ENCODE peak calls at places on chromosomes 13 and 19, in six cellular contexts. V is SJSA1, E is NB4, S is SK-N-SH, T is fibroblast of pulmonary artery, J is fibroblast of lung. C is an unnamed sample.

GRCh38 chr19:2549701-2550191 is 73.8 kb downstream of the GADD45B start:
- DNase-seq in S (no peak), J (peak), T (peak), V (peak), E (peak), C (no peak)

GRCh38 chr19:58021541-58022282 is 12.1 kb upstream of the ZSCAN1 start:
- DNase-seq in J (peak), E (peak), S (peak), V (no peak), T (peak), C (peak)

GRCh38 chr13:74867460-74867859 is 614.5 kb downstream of the TBC1D4 start:
- DNase-seq in J (peak), V (no peak), E (no peak), T (peak), S (no peak), C (peak)

GRCh38 chr19:6925801-6926751 is 38.7 kb downstream of the ADGRE1 start:
- DNase-seq in E (peak), T (no peak), J (no peak), S (no peak), V (no peak), C (no peak)

GRCh38 chr13:75345191-75345590 is 136.8 kb downstream of the TBC1D4 start:
- DNase-seq in J (peak), V (no peak), S (no peak), T (peak), E (no peak), C (no peak)

GRCh38 chr19:57850553-57851017 is 926 bp downstream of the ZNF587 start:
- DNase-seq in V (no peak), S (peak), E (no peak), T (peak), J (peak), C (peak)

GRCh38 chr19:1608414-1609391 is 3.4 kb upstream of the UQCR11 start:
- DNase-seq in J (no peak), V (no peak), S (peak), E (no peak), T (no peak), C (no peak)

GRCh38 chr13:25752957-25753540 is 298.8 kb downstream of the SHISA2 start:
- DNase-seq in E (peak), V (peak), S (no peak), J (peak), T (peak), C (peak)

GRCh38 chr13:41541142-41541938 is 84.0 kb downstream of the RGCC start:
- DNase-seq in J (no peak), V (no peak), T (no peak), E (no peak), S (no peak), C (no peak)

GRCh38 chr19:30167976-30168635 is 204.1 kb upstream of the ZNF536 start:
- DNase-seq in T (no peak), J (no peak), S (no peak), E (no peak), V (no peak), C (no peak)

GRCh38 chr13:110524484-110525254 is 36.9 kb downstream of the RAB20 start:
- DNase-seq in J (no peak), V (no peak), S (peak), E (peak), T (no peak), C (no peak)

GRCh38 chr19:3245050-3245449 is 20.6 kb downstream of the CELF5 start:
- DNase-seq in E (no peak), T (no peak), J (no peak), V (no peak), S (no peak), C (no peak)

GRCh38 chr19:28737021-28737525 is 475.9 kb downstream of the UQCRFS1 start:
- DNase-seq in V (no peak), J (peak), S (no peak), T (peak), E (peak), C (peak)

GRCh38 chr13:54415753-54416366 is 1387.2 kb downstream of the OLFM4 start:
- DNase-seq in S (no peak), V (no peak), E (no peak), T (no peak), J (no peak), C (no peak)

GRCh38 chr19:2118438-2118837 is 21.7 kb downstream of the IZUMO4 start:
- DNase-seq in V (no peak), E (no peak), T (no peak), S (no peak), J (no peak), C (no peak)

GRCh38 chr13:41463823-41464602 is 6.7 kb downstream of the RGCC start:
- DNase-seq in V (no peak), S (no peak), J (no peak), E (no peak), T (no peak), C (no peak)

GRCh38 chr19:7729831-7730285 is 2.1 kb downstream of the CLEC4G start:
- DNase-seq in T (no peak), E (no peak), S (no peak), V (no peak), J (no peak), C (no peak)

GRCh38 chr13:67916650-67917049 is 686.5 kb upstream of the PCDH9 start:
- DNase-seq in S (no peak), E (no peak), V (no peak), T (no peak), J (no peak), C (no peak)

GRCh38 chr19:54316746-54317107 is 3.8 kb upstream of the LILRA5 start:
- DNase-seq in J (no peak), T (no peak), V (no peak), S (no peak), E (no peak), C (no peak)

GRCh38 chr13:109569938-109570711 is 216.3 kb downstream of the IRS2 start:
- DNase-seq in J (no peak), V (no peak), T (no peak), E (peak), S (no peak), C (no peak)

DNA sequence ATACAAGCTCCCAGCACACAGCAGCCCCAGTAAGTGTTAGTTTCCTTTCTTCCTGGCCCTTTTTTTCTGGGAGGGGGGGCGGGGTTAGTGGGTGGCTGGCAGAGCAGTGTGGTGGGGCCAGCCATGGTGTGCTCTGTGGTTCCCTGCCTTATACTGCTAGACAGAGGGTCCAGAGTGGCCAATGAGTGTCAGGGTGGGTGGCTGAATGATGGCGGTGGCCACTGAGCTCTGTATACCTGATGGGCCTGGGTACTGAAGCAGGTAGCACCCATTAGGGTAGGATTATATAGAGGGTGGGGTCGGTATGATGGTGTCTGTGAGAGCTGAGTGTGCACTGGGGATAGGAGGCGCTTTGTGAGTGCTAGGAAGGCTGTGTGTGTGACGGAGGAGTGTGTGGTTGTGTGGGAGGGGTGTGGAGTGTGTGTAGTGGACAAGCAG is 13.8 kb downstream of the CIC start:
- DNase-seq in V (no peak), J (no peak), T (no peak), E (no peak), S (no peak), C (no peak)
- H3K4me3 ChIP-seq in V (no peak), J (peak), T (peak), E (no peak), S (no peak), C (no peak)

DNA sequence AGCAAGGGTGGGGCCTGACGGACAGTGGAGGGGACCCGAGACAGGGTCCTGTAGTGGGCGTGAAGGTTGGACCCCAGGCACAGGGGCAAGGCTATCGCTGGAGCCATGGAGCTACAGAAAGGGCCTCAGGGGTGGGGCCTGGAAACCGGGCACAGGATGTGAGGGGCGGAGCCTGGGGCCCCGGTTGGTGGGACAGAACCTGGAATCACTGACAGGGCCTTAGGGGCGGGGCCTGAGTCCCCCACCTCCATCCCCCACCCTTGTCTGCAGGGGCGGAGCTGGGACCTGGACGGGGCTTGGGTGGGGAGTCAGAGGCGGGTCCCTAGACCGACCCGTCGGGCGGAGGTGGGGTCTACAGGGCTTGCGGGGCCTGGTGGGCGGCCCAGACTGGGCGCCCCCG is 26.0 kb downstream of the DCAF15 start:
- DNase-seq in E (no peak), V (no peak), S (peak), J (no peak), T (peak), C (peak)
- H3K4me3 ChIP-seq in E (no peak), V (no peak), S (no peak), J (no peak), T (no peak), C (peak)

GRCh38 chr13:93217701-93218100 is 8.9 kb upstream of the GPC6 start:
- DNase-seq in V (no peak), E (no peak), S (no peak), J (peak), T (no peak), C (peak)
- H3K4me3 ChIP-seq in V (no peak), E (no peak), S (no peak), J (no peak), T (no peak), C (no peak)

GRCh38 chr19:50333737-50334617 is 4.8 kb upstream of the KCNC3 start:
- DNase-seq in E (no peak), S (peak), J (no peak), V (no peak), T (peak), C (no peak)
- H3K4me3 ChIP-seq in E (no peak), S (peak), J (peak), V (no peak), T (peak), C (peak)

DNA sequence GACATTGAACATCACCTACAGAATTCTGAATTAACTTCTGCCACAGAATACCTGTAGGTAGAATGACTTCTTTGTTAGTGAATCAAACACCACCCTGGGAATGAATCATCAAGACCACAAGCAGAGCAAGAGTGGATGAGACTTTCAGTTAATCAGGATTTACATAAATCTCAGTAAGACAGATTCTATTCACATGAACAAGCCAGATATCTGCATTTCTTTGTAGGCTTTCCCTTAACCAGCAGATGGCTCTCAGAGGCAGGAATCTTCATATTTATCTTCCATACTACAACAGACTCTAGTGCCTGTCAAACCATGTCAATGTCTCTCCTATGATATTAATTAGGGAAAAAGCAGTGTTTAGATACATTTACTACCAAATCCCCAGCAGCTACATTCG is 412.1 kb downstream of the KLF12 start:
- DNase-seq in T (peak), V (no peak), J (peak), S (peak), E (no peak), C (peak)
- H3K4me3 ChIP-seq in T (no peak), V (no peak), J (no peak), S (no peak), E (no peak), C (no peak)

GRCh38 chr19:34932494-34932893 is 5.8 kb downstream of the ZNF30 start:
- DNase-seq in V (no peak), S (no peak), E (no peak), J (no peak), T (no peak), C (no peak)

GRCh38 chr19:34926361-34926684 is 380 bp upstream of the ZNF30 start:
- DNase-seq in V (no peak), J (no peak), T (no peak), E (no peak), S (no peak), C (no peak)

GRCh38 chr19:34925278-34925855 is 1.3 kb upstream of the ZNF30 start:
- DNase-seq in E (no peak), J (no peak), V (no peak), T (no peak), S (no peak), C (no peak)

GRCh38 chr19:34926685-34927375 is at the start of gene ZNF30:
- DNase-seq in T (peak), J (peak), V (peak), E (peak), S (peak), C (peak)
- H3K4me3 ChIP-seq in T (peak), J (peak), V (peak), E (peak), S (peak), C (peak)

GRCh38 chr13:96898212-96898611 is 96.1 kb downstream of the OXGR1 start:
- DNase-seq in T (peak), E (no peak), V (no peak), S (no peak), J (peak), C (peak)
- H3K4me3 ChIP-seq in T (no peak), E (no peak), V (no peak), S (no peak), J (no peak), C (no peak)

DNA sequence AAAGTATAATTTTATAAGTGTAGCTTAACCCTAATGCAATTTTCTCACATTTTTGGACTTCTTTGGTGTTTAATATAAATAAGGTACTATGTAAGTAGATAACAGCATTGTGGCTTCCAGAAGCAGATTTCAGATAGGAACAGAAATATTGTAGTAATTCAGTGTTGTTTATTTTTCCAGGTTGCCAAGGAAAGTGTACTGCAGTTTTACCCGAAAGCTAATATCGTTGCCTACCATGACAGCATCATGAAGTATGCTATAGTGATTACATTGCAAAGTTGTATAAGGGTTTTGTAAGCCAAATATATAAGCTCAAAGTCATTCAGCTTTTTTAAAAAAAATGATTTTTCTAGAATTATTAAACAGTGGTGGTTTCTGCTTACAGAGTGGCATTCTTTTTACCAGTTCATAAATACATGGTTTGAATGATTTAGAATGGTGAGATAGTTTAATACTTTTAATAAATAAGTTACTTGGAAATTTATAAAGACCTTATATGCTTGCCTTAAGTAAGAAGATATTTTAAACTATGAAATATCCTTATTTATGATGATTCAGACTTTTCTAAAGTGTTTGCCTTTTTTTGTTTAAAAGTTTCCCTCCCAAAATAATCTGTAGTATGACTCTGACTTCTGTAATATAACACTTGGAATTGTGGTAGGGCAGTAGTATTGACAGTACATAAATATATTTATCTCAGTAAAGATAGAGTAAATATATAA is 3.7 kb downstream of the UBA2 start:
- DNase-seq in J (no peak), T (no peak), V (no peak), S (no peak), E (no peak), C (no peak)
- H3K4me3 ChIP-seq in J (no peak), T (no peak), V (no peak), S (no peak), E (peak), C (no peak)

C was measured in bronchial epithelial cell.